ENCODE peak calls at places on chromosomes 16 and 17, in four cellular contexts. K is SK-N-SH, F is IMR-90, I is A549. B is an unnamed sample.

GRCh38 chr16:84052071-84052622 is 9.6 kb upstream of the SLC38A8 start:
- DNase-seq in K (no peak), F (no peak), I (no peak), B (no peak)

GRCh38 chr16:84362410-84362809 is 5.9 kb upstream of the ATP2C2 start:
- DNase-seq in K (no peak), F (no peak), I (no peak), B (no peak)

GRCh38 chr17:48488548-48489106 is 42.2 kb downstream of the HOXB1 start:
- DNase-seq in K (no peak), F (no peak), I (no peak), B (no peak)

GRCh38 chr17:77572851-77573250 is 385.7 kb upstream of the TNRC6C start:
- DNase-seq in K (no peak), F (no peak), I (no peak), B (no peak)

GRCh38 chr17:49111934-49112333 is 20.6 kb upstream of the B4GALNT2 start:
- DNase-seq in K (no peak), F (no peak), I (no peak), B (no peak)

GRCh38 chr16:17460890-17461289 is 9.9 kb downstream of the XYLT1 start:
- DNase-seq in K (no peak), F (no peak), I (no peak), B (no peak)

GRCh38 chr17:38403491-38403890 is 24.8 kb upstream of the ARHGAP23 start:
- DNase-seq in K (peak; percentile 58), F (peak; percentile 20), I (peak; percentile 56), B (no peak)

GRCh38 chr17:80053102-80053501 is 16.7 kb downstream of the CCDC40 start:
- DNase-seq in K (peak; percentile 54), F (no peak), I (no peak), B (no peak)

GRCh38 chr16:14284930-14285541 is 213.9 kb downstream of the MRTFB start:
- DNase-seq in K (no peak), F (no peak), I (peak; percentile 82), B (no peak)

GRCh38 chr16:86307518-86307903 is 202.8 kb upstream of the FOXF1 start:
- DNase-seq in K (no peak), F (peak; percentile 83), I (peak; percentile 60), B (no peak)

GRCh38 chr17:78058581-78058980 is 70.0 kb downstream of the TMC6 start:
- DNase-seq in K (no peak), F (no peak), I (no peak), B (no peak)

GRCh38 chr17:30921544-30922196 is at the start of gene ADAP2:
- DNase-seq in K (peak; percentile 69), F (no peak), I (peak; percentile 51), B (no peak)

GRCh38 chr17:79838541-79839274 is 532 bp downstream of the CBX4 start:
- DNase-seq in K (peak; percentile 88), F (peak; percentile 52), I (peak; percentile 70), B (no peak)

GRCh38 chr17:10276436-10276835 is 78.0 kb upstream of the GAS7 start:
- DNase-seq in K (no peak), F (no peak), I (no peak), B (no peak)

GRCh38 chr17:37820313-37821024 is 75.6 kb upstream of the HNF1B start:
- DNase-seq in K (no peak), F (no peak), I (no peak), B (no peak)

GRCh38 chr16:89476811-89477261 is 13.5 kb downstream of the ANKRD11 start:
- DNase-seq in K (no peak), F (no peak), I (no peak), B (peak; percentile 62)

GRCh38 chr17:79618383-79619067 is 7.7 kb upstream of the RBFOX3 start:
- DNase-seq in K (peak; percentile 77), F (no peak), I (no peak), B (no peak)

GRCh38 chr17:7880076-7880868 is 8.3 kb upstream of the CHD3 start:
- DNase-seq in K (no peak), F (no peak), I (no peak), B (no peak)

GRCh38 chr17:66302761-66303626 is 581 bp downstream of the PRKCA start:
- DNase-seq in K (peak; percentile 80), F (peak; percentile 42), I (peak; percentile 84), B (no peak)

GRCh38 chr16:47431960-47432359 is 28.9 kb downstream of the ITFG1 start:
- DNase-seq in K (no peak), F (no peak), I (no peak), B (no peak)

GRCh38 chr17:57574040-57574513 is 171.0 kb downstream of the CCDC182 start:
- DNase-seq in K (no peak), F (peak; percentile 43), I (no peak), B (no peak)

GRCh38 chr16:48053346-48053745 is 102.4 kb downstream of the ABCC12 start:
- DNase-seq in K (no peak), F (peak; percentile 69), I (no peak), B (no peak)

GRCh38 chr16:56800355-56800754 is 64.7 kb upstream of the SLC12A3 start:
- DNase-seq in K (no peak), F (no peak), I (no peak), B (no peak)

DNA sequence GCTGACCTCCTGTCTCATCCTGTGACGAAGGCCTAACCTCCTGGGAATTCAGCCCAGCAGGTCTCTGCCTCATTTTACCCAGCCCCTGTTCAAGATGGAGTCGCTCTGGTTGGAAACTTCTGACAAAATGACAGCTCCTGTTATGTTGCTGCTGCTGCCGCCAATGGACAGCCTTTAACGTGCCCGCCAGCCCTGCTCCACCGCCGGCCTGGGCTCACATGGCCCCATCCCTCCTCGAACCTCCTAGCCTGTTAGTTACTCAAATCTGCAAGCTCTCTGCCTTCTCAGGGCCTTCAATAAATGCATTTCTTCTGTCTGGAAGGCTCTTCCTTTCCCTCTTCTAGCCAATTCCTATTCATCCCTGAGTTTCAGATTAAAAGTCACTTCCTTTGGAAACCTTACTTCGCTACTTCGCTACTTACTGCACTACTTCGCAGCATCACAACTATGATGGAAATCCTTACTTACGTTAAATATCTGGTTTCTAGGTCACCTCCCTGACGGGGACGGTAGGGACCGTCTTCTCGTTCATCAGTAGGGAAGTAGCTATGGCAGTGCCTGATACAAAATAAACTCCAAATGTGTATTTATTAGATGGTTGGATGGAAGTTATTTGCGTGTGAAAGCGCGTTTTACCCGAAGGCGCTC is 517 bp upstream of the NAGLU start:
- DNase-seq in K (no peak), F (no peak), I (no peak), B (no peak)
- TF ChIP-seq RCOR1 in K (no peak), F (no peak), I (no peak), B (no peak)

GRCh38 chr17:59641799-59642484 is 22.2 kb downstream of the CLTC start:
- DNase-seq in K (no peak), F (no peak), I (no peak), B (peak; percentile 63)
- TF ChIP-seq RCOR1 in K (no peak), F (no peak), I (no peak), B (no peak)

DNA sequence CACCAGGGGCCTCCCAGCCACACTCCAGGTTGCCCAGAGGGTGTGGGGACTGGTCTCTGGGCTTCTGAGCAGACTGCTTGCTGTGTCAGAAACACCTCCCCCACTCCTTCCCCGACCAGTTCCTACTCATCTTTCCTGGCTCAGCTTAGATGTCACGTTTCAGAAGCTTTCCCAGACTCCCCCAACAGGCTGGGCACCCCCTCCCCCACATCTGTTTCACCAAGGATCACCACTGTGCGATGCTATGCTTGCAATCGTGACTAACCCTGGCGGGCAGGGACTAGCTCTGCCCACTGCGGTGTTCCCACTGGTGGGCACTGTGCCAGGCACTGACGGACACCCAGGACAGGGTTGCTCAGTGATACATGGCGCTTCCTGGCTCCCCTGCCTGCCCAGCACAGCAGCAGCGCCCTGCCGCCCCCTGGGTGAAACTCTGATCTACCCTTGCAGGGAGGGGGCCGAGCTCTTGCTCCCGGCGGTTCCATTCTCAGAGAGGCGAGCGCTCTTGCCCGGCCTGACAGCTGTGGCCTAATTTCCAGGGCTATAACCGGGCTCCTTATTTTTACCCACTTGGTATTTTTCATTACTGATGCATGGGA is 29.4 kb upstream of the MTSS2 start:
- DNase-seq in K (peak; percentile 87), F (peak; percentile 98), I (peak; percentile 87), B (no peak)
- TF ChIP-seq RCOR1 in K (no peak), F (peak; percentile 81), I (no peak), B (no peak)

GRCh38 chr16:67529639-67530012 is 997 bp downstream of the RIPOR1 start:
- DNase-seq in K (peak; percentile 67), F (no peak), I (no peak), B (no peak)

GRCh38 chr16:67530013-67530939 is 1.6 kb downstream of the RIPOR1 start:
- DNase-seq in K (peak; percentile 89), F (peak; percentile 76), I (no peak), B (no peak)

GRCh38 chr16:67528870-67529638 is 425 bp downstream of the RIPOR1 start:
- DNase-seq in K (peak; percentile 83), F (peak; percentile 32), I (peak; percentile 49), B (no peak)

GRCh38 chr16:67526149-67526732 is 2.4 kb upstream of the RIPOR1 start:
- DNase-seq in K (no peak), F (peak; percentile 61), I (no peak), B (no peak)

DNA sequence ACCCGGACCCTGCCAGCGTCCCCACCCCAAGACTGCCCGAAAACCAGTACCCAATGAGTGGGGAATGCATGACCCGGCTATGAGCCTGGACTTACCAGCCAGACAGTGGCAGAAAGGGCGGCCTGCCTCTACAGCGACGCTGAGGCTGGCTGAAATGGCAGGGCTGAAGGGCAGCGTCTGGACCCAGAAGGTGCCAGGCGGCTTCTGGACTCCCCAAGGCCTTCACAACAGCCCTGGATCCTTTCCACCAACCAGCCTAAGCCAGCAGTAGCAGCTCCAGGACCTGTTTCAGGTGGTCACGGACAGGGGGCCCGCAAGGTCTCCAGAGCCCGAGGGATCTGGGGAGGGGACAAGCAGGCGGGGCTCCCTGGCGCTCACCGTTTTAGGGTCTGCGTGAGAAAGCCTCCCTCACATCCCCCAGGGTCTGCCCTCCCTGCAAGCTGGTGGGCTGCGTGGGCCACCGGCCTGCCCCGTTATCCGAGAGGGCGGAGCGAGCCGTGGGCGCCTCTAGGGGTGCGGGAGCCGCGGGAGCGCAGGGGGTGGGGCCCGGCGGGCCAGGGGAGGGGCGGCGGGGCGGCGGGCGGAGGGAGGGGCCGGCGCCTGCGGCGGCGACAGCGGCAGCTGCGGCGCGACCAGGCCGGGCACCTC is at the start of gene RIPOR1:
- DNase-seq in K (peak; percentile 94), F (no peak), I (peak; percentile 42), B (no peak)
- TF ChIP-seq RCOR1 in K (no peak), F (no peak), I (no peak), B (no peak)

GRCh38 chr17:56322991-56323390 is 169.7 kb downstream of the ANKFN1 start:
- DNase-seq in K (no peak), F (no peak), I (no peak), B (no peak)

GRCh38 chr17:56320443-56320842 is 167.2 kb downstream of the ANKFN1 start:
- DNase-seq in K (no peak), F (peak; percentile 2), I (no peak), B (no peak)

GRCh38 chr17:56317351-56318208 is 164.3 kb downstream of the ANKFN1 start:
- DNase-seq in K (no peak), F (no peak), I (no peak), B (no peak)

GRCh38 chr17:56316604-56317003 is 163.3 kb downstream of the ANKFN1 start:
- DNase-seq in K (no peak), F (no peak), I (no peak), B (no peak)

DNA sequence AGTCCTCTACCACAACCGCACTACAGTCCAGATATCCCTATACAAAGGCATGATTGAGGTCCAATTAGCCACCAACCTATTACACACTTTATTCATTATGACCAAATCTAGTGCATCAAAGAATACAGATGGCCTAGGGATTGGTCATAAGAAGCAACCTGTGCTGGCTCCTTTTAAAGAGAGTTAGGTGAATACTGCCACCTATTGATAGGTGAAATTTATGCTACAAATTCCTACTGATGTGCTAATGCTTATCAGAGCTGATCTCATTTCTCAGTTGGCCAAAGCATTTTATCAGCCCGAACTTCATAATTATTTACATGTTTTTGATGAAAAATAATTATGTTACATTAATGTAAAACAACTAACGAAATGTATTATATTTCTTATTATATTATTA is 166.3 kb downstream of the ANKFN1 start:
- DNase-seq in K (peak; percentile 33), F (peak; percentile 70), I (peak; percentile 64), B (peak; percentile 2)
- TF ChIP-seq RCOR1 in K (no peak), F (no peak), I (no peak), B (no peak)

B was measured in GM12878.